ENCODE peak calls at places on chromosomes 5 and 9, in five cellular contexts. One of them, this sample, is unnamed.

GRCh38 chr5:114118511-114118910 is 243.4 kb upstream of the KCNN2 start:
- DNase-seq in left lobe of liver: no peak
- DNase-seq in ELF-1: no peak
- DNase-seq in CD14-positive monocyte: no peak
- DNase-seq in fibroblast of lung: no peak
- DNase-seq in this sample: no peak

GRCh38 chr5:98307811-98308210 is 465.7 kb upstream of the RGMB start:
- DNase-seq in left lobe of liver: no peak
- DNase-seq in ELF-1: no peak
- DNase-seq in CD14-positive monocyte: no peak
- DNase-seq in fibroblast of lung: peak
- DNase-seq in this sample: peak

GRCh38 chr5:167294861-167295685 is 996.4 kb upstream of the WWC1 start:
- DNase-seq in left lobe of liver: no peak
- DNase-seq in ELF-1: no peak
- DNase-seq in CD14-positive monocyte: no peak
- DNase-seq in fibroblast of lung: peak
- DNase-seq in this sample: peak

GRCh38 chr9:37692622-37693221 is 42.0 kb downstream of the FRMPD1 start:
- DNase-seq in left lobe of liver: no peak
- DNase-seq in ELF-1: peak
- DNase-seq in CD14-positive monocyte: no peak
- DNase-seq in fibroblast of lung: no peak
- DNase-seq in this sample: no peak

GRCh38 chr9:95045751-95046150 is 271.8 kb downstream of the FANCC start:
- DNase-seq in left lobe of liver: no peak
- DNase-seq in ELF-1: peak
- DNase-seq in CD14-positive monocyte: no peak
- DNase-seq in fibroblast of lung: no peak
- DNase-seq in this sample: no peak

GRCh38 chr5:134524826-134525686 is at the start of gene JADE2:
- DNase-seq in left lobe of liver: peak
- DNase-seq in ELF-1: peak
- DNase-seq in CD14-positive monocyte: no peak
- DNase-seq in fibroblast of lung: peak
- DNase-seq in this sample: peak

GRCh38 chr9:121599872-121600585 is 51.4 kb upstream of the DAB2IP start:
- DNase-seq in left lobe of liver: no peak
- DNase-seq in ELF-1: no peak
- DNase-seq in CD14-positive monocyte: no peak
- DNase-seq in fibroblast of lung: no peak
- DNase-seq in this sample: peak

GRCh38 chr5:135497971-135498661 is 37.6 kb downstream of the NEUROG1 start:
- DNase-seq in left lobe of liver: no peak
- DNase-seq in ELF-1: no peak
- DNase-seq in CD14-positive monocyte: no peak
- DNase-seq in fibroblast of lung: no peak
- DNase-seq in this sample: no peak

GRCh38 chr9:105191508-105192118 is 52.8 kb upstream of the SLC44A1 start:
- DNase-seq in left lobe of liver: peak
- DNase-seq in ELF-1: no peak
- DNase-seq in CD14-positive monocyte: peak
- DNase-seq in fibroblast of lung: peak
- DNase-seq in this sample: no peak

GRCh38 chr9:134130503-134131375 is 5.1 kb upstream of the WDR5 start:
- DNase-seq in left lobe of liver: peak
- DNase-seq in ELF-1: peak
- DNase-seq in CD14-positive monocyte: peak
- DNase-seq in fibroblast of lung: peak
- DNase-seq in this sample: peak

GRCh38 chr9:127832248-127832647 is 22.2 kb downstream of the ENG start:
- DNase-seq in left lobe of liver: no peak
- DNase-seq in ELF-1: no peak
- DNase-seq in CD14-positive monocyte: no peak
- DNase-seq in fibroblast of lung: peak
- DNase-seq in this sample: peak

GRCh38 chr9:135015986-135016640 is 71.4 kb upstream of the OLFM1 start:
- DNase-seq in left lobe of liver: no peak
- DNase-seq in ELF-1: no peak
- DNase-seq in CD14-positive monocyte: no peak
- DNase-seq in fibroblast of lung: no peak
- DNase-seq in this sample: no peak

GRCh38 chr9:89376741-89377140 is 58.4 kb downstream of the SECISBP2 start:
- DNase-seq in left lobe of liver: no peak
- DNase-seq in ELF-1: no peak
- DNase-seq in CD14-positive monocyte: no peak
- DNase-seq in fibroblast of lung: no peak
- DNase-seq in this sample: no peak

GRCh38 chr5:171092194-171092593 is 216.9 kb upstream of the TLX3 start:
- DNase-seq in left lobe of liver: no peak
- DNase-seq in ELF-1: no peak
- DNase-seq in CD14-positive monocyte: no peak
- DNase-seq in fibroblast of lung: peak
- DNase-seq in this sample: peak

GRCh38 chr5:150081541-150082283 is 4.6 kb downstream of the CSF1R start:
- DNase-seq in left lobe of liver: peak
- DNase-seq in ELF-1: no peak
- DNase-seq in CD14-positive monocyte: peak
- DNase-seq in fibroblast of lung: peak
- DNase-seq in this sample: no peak

GRCh38 chr5:36242534-36243144 is 914 bp upstream of the NADK2 start:
- DNase-seq in left lobe of liver: peak
- DNase-seq in ELF-1: no peak
- DNase-seq in CD14-positive monocyte: no peak
- DNase-seq in fibroblast of lung: no peak
- DNase-seq in this sample: no peak

GRCh38 chr9:100430286-100430940 is 3.5 kb downstream of the MSANTD3 start:
- DNase-seq in left lobe of liver: no peak
- DNase-seq in ELF-1: no peak
- DNase-seq in CD14-positive monocyte: no peak
- DNase-seq in fibroblast of lung: no peak
- DNase-seq in this sample: no peak

GRCh38 chr9:124197177-124198095 is 60.3 kb upstream of the NEK6 start:
- DNase-seq in left lobe of liver: peak
- DNase-seq in ELF-1: no peak
- DNase-seq in CD14-positive monocyte: peak
- DNase-seq in fibroblast of lung: no peak
- DNase-seq in this sample: no peak

This sample was measured in astrocyte of the hippocampus.